ENCODE peak calls at places on chromosomes 13 and 19, in four cellular contexts. I, X, K and Y are unnamed samples.

GRCh38 chr19:22427587-22428298 is 5.6 kb upstream of the ZNF98 start:
- DNase-seq in I (no peak), X (no peak), K (no peak), Y (no peak)

GRCh38 chr13:110784748-110785147 is 71.2 kb downstream of the ING1 start:
- DNase-seq in I (no peak), X (no peak), K (no peak), Y (no peak)

GRCh38 chr19:54882758-54883157 is 8.7 kb downstream of the FCAR start:
- DNase-seq in I (peak), X (no peak), K (no peak), Y (no peak)

GRCh38 chr13:47708386-47708785 is 292.7 kb downstream of the SUCLA2 start:
- DNase-seq in I (no peak), X (peak), K (no peak), Y (no peak)

GRCh38 chr19:8302357-8302691 is 5.8 kb downstream of the CD320 start:
- DNase-seq in I (no peak), X (no peak), K (no peak), Y (no peak)

GRCh38 chr19:41870401-41870873 is 6.6 kb upstream of the CD79A start:
- DNase-seq in I (no peak), X (peak), K (no peak), Y (no peak)

GRCh38 chr19:30156646-30157045 is 214.6 kb downstream of the URI1 start:
- DNase-seq in I (no peak), X (no peak), K (no peak), Y (no peak)

GRCh38 chr13:23876265-23876664 is 12.9 kb downstream of the MIPEP start:
- DNase-seq in I (peak), X (peak), K (no peak), Y (no peak)

GRCh38 chr13:64471916-64472315 is 2758.2 kb downstream of the PCDH9 start:
- DNase-seq in I (peak), X (peak), K (no peak), Y (no peak)

GRCh38 chr13:109804654-109805053 is 18.3 kb upstream of the IRS2 start:
- DNase-seq in I (no peak), X (no peak), K (no peak), Y (no peak)

GRCh38 chr13:109160887-109161669 is 531.7 kb downstream of the MYO16 start:
- DNase-seq in I (peak), X (no peak), K (no peak), Y (no peak)

GRCh38 chr13:59086147-59086546 is 1077.6 kb downstream of the DIAPH3 start:
- DNase-seq in I (no peak), X (peak), K (no peak), Y (no peak)

GRCh38 chr13:42078113-42078769 is 29.8 kb downstream of the DGKH start:
- DNase-seq in I (peak), X (no peak), K (no peak), Y (peak)

GRCh38 chr13:93698016-93698613 is 471.5 kb downstream of the GPC6 start:
- DNase-seq in I (no peak), X (no peak), K (no peak), Y (no peak)

GRCh38 chr13:44437356-44438233 is 64.0 kb downstream of the SERP2 start:
- DNase-seq in I (peak), X (peak), K (no peak), Y (no peak)

GRCh38 chr19:49157445-49158224 is at the start of gene TRPM4:
- DNase-seq in I (peak), X (peak), K (peak), Y (peak)

GRCh38 chr19:35458821-35459391 is 10.8 kb downstream of the FFAR2 start:
- DNase-seq in I (no peak), X (no peak), K (no peak), Y (no peak)

GRCh38 chr13:72620874-72621273 is 106.6 kb downstream of the MZT1 start:
- DNase-seq in I (no peak), X (no peak), K (no peak), Y (no peak)

DNA sequence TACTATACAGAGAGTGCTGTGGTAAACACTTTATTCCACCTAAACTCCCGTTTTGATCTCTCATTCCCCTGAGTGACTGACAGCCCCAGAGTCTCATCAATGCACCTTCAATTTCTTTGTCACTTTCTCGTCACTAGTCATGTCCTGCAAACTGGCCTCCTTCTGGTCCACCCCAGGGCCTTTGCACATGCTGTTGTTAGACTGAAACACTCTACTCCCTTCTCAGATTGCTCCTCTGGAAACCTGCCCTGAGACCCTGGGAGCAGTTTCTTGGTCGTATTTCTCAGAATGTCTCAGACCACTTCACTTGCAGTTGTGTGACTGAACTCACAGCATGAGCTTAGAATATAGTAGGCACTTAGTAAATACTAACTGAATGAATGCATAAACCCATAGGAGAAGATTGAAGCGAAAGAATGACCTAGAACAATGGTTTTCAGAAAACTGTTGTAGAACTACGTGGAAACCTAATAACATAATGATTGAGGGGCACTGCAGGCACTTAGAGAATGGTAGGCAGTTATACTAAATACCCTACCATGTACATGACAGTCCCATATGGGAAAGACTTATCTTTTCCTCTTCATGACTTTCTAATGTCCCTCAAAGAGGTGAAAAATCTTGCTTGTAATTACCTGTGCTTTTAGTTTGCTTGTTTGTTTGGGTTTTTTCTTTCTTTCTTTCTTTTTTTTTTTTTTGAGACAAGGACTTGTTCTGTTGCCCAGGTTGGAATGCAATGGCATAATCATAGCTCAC is 144.8 kb downstream of the IER2 start:
- DNase-seq in I (no peak), X (no peak), K (no peak), Y (no peak)
- H3K56ac ChIP-seq in I (no peak), X (no peak), K (no peak), Y (no peak)

GRCh38 chr19:1494115-1494815 is 3.3 kb downstream of the REEP6 start:
- DNase-seq in I (no peak), X (no peak), K (no peak), Y (no peak)

GRCh38 chr19:1496714-1497577 is 6.0 kb downstream of the REEP6 start:
- DNase-seq in I (no peak), X (no peak), K (no peak), Y (no peak)

GRCh38 chr19:1495799-1496713 is 5.1 kb downstream of the REEP6 start:
- DNase-seq in I (no peak), X (no peak), K (no peak), Y (no peak)

GRCh38 chr19:1495051-1495798 is 4.2 kb downstream of the REEP6 start:
- DNase-seq in I (no peak), X (no peak), K (no peak), Y (no peak)

DNA sequence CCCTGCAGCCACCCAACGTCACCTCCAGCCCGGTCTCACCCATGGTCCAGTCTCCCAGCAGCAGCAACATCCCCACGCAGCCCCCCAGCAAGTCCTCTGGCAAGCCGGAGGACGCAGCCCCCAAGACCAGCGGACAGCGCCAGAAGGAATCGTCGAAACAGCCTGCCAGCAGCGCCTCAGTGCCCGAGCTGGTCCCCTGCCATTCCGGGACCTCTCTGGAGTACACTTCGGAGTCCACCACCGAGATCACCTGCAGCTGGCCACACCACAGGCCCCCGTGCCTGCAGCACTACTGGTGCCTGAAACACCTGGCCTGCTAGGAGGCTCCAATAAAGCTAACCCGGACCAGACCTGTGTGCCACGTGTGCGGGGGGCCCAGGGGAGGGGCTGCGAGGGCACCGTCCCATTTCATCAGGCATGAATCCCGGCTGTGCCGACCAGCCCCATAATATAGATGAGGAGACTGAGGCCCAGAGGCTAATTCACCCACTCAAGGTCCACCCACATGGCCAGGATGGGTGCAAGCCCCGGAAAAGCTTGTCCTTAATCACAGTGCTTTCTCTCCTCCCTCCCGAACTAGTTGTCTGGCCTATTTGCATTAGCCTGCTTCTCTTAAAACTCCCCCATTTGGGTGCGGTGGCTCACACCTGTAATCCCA is 6.7 kb downstream of the REEP6 start:
- DNase-seq in I (no peak), X (no peak), K (no peak), Y (no peak)
- H2BK15ac ChIP-seq in I (no peak), X (no peak), K (no peak), Y (no peak)

GRCh38 chr19:7083076-7083956 is 13.8 kb downstream of the ZNF557 start:
- DNase-seq in I (peak), X (peak), K (no peak), Y (no peak)

DNA sequence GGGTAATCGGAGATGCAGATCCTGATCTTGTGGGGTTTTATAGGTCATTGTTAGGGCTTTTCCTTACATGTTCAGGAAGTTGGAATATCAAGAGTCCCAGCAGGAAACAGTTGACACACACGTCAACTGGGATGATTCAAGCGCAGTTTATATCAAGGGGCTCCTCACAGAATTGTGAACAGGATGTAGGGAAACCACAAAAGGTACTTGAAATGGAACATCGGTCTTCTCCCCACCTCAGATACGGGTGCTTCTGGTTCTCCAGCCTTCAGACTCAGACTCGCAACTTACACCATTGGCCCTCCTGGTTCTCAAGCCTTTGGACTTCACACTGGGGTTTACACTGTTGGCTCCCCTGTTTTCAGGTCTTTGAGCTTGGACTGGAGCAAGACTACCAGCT is 19.5 kb downstream of the ZNF557 start:
- DNase-seq in I (no peak), X (no peak), K (no peak), Y (no peak)
- H3K56ac ChIP-seq in I (no peak), X (no peak), K (no peak), Y (no peak)

GRCh38 chr19:44846455-44847143 is 502 bp downstream of the NECTIN2 start:
- DNase-seq in I (peak), X (no peak), K (no peak), Y (peak)

GRCh38 chr19:44848036-44848804 is 2.1 kb downstream of the NECTIN2 start:
- DNase-seq in I (peak), X (peak), K (no peak), Y (peak)

GRCh38 chr19:44845612-44846454 is at the start of gene NECTIN2:
- DNase-seq in I (peak), X (peak), K (peak), Y (peak)

GRCh38 chr19:44848805-44849457 is 2.8 kb downstream of the NECTIN2 start:
- DNase-seq in I (peak), X (no peak), K (no peak), Y (peak)

DNA sequence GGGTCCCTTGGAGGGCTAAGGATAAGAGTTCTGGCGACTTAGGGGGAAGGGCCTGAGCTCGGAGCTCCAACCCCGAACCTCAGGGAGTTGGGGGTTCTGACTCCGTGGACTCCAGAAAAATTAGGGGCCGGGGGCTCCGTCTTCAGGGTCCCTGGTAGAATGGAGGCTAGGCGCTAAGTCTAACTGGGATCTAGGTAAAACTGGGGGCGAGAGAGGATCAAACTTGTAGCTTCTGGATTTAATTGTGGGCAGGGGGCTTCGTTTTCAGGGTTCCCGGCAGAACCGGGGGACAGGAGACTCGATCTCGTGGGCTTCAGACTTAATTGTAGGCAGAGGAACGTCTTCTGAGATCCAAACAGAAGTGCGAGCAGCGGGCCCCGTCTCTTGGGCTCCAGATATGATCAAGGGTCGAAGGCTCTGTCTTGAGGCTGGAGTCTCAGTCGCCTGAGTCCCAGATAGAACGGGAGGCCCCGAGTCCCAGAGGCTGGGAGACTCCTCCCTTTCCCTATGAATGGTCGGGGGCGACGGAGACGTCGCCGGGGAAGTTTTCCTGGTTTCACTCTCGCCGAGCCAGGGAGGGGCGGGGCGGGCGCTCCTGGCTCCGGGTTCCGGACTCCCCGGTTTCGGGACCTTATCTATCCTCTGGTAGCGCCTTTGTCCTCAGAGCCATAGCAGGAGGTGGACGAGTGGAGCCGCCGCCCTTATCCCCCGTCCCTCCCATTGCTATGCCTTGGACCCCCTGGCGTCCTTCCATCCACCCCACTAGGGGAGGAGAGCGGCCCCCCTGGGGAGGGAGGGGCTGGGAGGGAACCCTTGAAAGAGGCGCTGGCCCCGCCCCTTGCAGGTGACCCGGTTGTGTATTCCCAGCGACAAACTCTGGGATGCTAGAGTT is 1.3 kb downstream of the NECTIN2 start:
- DNase-seq in I (peak), X (peak), K (no peak), Y (peak)
- H2BK15ac ChIP-seq in I (peak), X (peak), K (no peak), Y (no peak)

DNA sequence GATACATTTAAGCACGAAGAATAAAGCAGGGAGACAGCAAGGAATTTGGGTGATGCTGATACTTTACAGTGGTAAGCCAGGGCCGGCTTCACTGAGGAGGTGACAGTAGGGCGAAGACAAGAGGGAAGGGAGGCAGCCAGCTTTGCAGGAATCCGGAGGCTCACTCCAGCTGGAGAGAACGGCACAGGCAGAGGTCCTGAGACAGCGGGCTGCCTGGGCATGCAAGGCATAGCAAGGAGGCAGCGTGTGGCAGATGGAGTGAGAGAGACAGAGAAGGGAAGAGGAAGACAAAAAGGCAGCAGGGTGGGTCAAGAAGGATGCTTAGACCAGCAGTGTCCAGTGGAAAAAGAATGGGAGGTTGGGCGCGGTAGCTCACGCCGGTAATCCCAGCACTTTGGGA is 83.2 kb upstream of the WASF3 start:
- DNase-seq in I (no peak), X (no peak), K (no peak), Y (no peak)
- H3K56ac ChIP-seq in I (peak), X (no peak), K (no peak), Y (no peak)

GRCh38 chr19:10717054-10717355 is 874 bp upstream of the DNM2 start:
- DNase-seq in I (no peak), X (no peak), K (no peak), Y (no peak)

GRCh38 chr19:10720607-10721125 is 2.8 kb downstream of the DNM2 start:
- DNase-seq in I (no peak), X (no peak), K (no peak), Y (no peak)

GRCh38 chr19:10719466-10719961 is 1.6 kb downstream of the DNM2 start:
- DNase-seq in I (peak), X (no peak), K (no peak), Y (no peak)

GRCh38 chr19:10718205-10719196 is 622 bp downstream of the DNM2 start:
- DNase-seq in I (peak), X (peak), K (no peak), Y (no peak)

GRCh38 chr19:10717356-10718204 is at the start of gene DNM2:
- DNase-seq in I (peak), X (peak), K (peak), Y (peak)
- H2BK15ac ChIP-seq in I (no peak), X (no peak), K (no peak), Y (no peak)

DNA sequence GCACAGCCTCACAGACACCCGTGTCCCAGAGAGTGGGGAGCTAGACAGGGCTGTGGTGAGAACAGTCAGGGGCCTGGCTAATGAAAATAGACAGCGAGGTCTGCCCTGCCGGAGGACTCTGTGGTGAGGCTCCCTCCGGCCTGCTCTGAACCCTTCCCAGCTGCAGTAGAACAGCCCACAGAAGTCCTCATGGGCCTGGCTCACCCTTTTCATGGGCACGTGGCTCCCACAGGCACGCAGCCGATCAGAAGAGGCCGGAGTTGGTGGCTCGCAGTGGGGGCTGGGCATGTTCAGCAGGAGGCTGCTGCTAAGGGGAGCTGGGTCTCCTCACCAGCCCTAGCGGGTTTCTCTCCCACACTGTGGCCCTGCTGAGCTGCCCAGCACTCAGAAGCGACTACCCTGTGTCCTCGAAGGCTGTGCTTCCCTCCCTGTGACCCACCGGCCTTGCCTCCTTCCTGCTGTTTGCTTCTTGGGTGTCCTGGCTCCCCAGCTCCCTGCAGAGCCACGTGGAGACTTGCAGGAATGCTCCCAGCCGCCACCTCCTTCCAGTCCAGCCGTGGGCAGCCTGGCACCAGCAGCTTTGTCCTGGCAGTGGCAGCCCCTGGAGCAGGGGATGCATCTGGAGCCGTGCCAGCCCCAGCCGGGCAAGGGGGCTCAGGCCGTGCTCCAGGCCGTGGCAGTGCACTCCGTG is 138.7 kb downstream of the KDM4B start:
- DNase-seq in I (no peak), X (no peak), K (no peak), Y (no peak)
- H3K56ac ChIP-seq in I (peak), X (no peak), K (no peak), Y (no peak)

GRCh38 chr19:1268392-1269064 is 604 bp upstream of the CIRBP start:
- DNase-seq in I (no peak), X (no peak), K (no peak), Y (no peak)
- H2BK15ac ChIP-seq in I (no peak), X (no peak), K (peak), Y (no peak)

GRCh38 chr19:16779539-16780163 is 49.5 kb upstream of the SIN3B start:
- DNase-seq in I (no peak), X (no peak), K (no peak), Y (no peak)

GRCh38 chr19:16782719-16783118 is 46.5 kb upstream of the SIN3B start:
- DNase-seq in I (no peak), X (no peak), K (no peak), Y (no peak)

GRCh38 chr19:16773939-16774338 is 54.3 kb downstream of the NWD1 start:
- DNase-seq in I (no peak), X (no peak), K (no peak), Y (no peak)

GRCh38 chr19:16777811-16778210 is 51.4 kb upstream of the SIN3B start:
- DNase-seq in I (no peak), X (no peak), K (no peak), Y (no peak)

GRCh38 chr19:16778796-16779411 is 50.3 kb upstream of the SIN3B start:
- DNase-seq in I (peak), X (peak), K (peak), Y (peak)
- H3K56ac ChIP-seq in I (no peak), X (no peak), K (no peak), Y (no peak)